ENCODE peak calls at places on chromosome 9, in ten cellular contexts. L, B, N, P, O, Y, E, Z, X and T are unnamed samples.

GRCh38 chr9:26077860-26078259 is 399.6 kb upstream of the TUSC1 start:
- DNase-seq in O (no peak), E (no peak), P (no peak), Z (no peak), X (peak; percentile 38), N (no peak), Y (no peak), L (no peak), B (no peak), T (no peak)

GRCh38 chr9:136847065-136847826 is 2.0 kb upstream of the PHPT1 start:
- DNase-seq in N (peak; percentile 71), Y (peak; percentile 41), Z (peak; percentile 73), E (no peak), O (peak; percentile 87), L (no peak), X (peak; percentile 86), B (no peak), P (peak; percentile 74), T (peak; percentile 31)

GRCh38 chr9:36721846-36722588 is 149.3 kb downstream of the MELK start:
- DNase-seq in B (no peak), Y (no peak), L (no peak), O (no peak), Z (peak; percentile 36), P (peak; percentile 25), E (no peak), N (no peak), X (no peak), T (no peak)

GRCh38 chr9:27361401-27361953 is 64.5 kb upstream of the EQTN start:
- DNase-seq in O (no peak), B (no peak), E (no peak), L (no peak), P (peak; percentile 96), Z (no peak), N (no peak), X (no peak), Y (no peak), T (no peak)

GRCh38 chr9:116020801-116021200 is 132.8 kb upstream of the PAPPA start:
- DNase-seq in Y (peak; percentile 50), L (no peak), E (no peak), Z (no peak), X (no peak), P (no peak), B (no peak), O (no peak), N (no peak), T (no peak)

GRCh38 chr9:94915476-94916450 is 189.3 kb downstream of the AOPEP start:
- DNase-seq in L (no peak), O (no peak), B (no peak), Y (no peak), E (no peak), Z (no peak), P (no peak), X (no peak), N (peak; percentile 1), T (no peak)

GRCh38 chr9:14780251-14780650 is 57.7 kb upstream of the CER1 start:
- DNase-seq in O (no peak), L (no peak), B (no peak), X (no peak), Z (no peak), P (no peak), N (no peak), E (no peak), Y (no peak), T (no peak)

GRCh38 chr9:72807765-72808445 is 144.9 kb downstream of the ALDH1A1 start:
- DNase-seq in Z (no peak), P (no peak), B (no peak), O (no peak), L (no peak), E (no peak), X (no peak), N (no peak), Y (peak; percentile 29), T (no peak)

GRCh38 chr9:472676-473075 is 258.0 kb downstream of the DOCK8 start:
- DNase-seq in N (no peak), Z (no peak), X (no peak), E (no peak), L (no peak), B (no peak), P (no peak), O (no peak), Y (peak; percentile 47), T (no peak)

GRCh38 chr9:121748727-121749546 is 97.5 kb downstream of the DAB2IP start:
- DNase-seq in N (peak; percentile 75), Y (no peak), E (no peak), O (no peak), Z (no peak), L (no peak), X (no peak), B (no peak), P (no peak), T (no peak)

GRCh38 chr9:135876936-135877335 is 30.4 kb downstream of the CAMSAP1 start:
- DNase-seq in E (no peak), P (no peak), L (no peak), Z (no peak), X (no peak), O (no peak), N (no peak), Y (no peak), B (no peak), T (no peak)

GRCh38 chr9:129415954-129416651 is 204.8 kb downstream of the C9orf50 start:
- DNase-seq in P (no peak), L (no peak), X (no peak), N (no peak), O (no peak), B (no peak), Y (no peak), E (no peak), Z (no peak), T (no peak)

GRCh38 chr9:133691659-133692363 is 46.3 kb downstream of the SARDH start:
- DNase-seq in X (no peak), O (no peak), Z (no peak), Y (peak; percentile 75), L (no peak), N (no peak), B (no peak), P (no peak), E (no peak), T (no peak)

GRCh38 chr9:91099471-91099870 is 262.2 kb downstream of the AUH start:
- DNase-seq in P (no peak), Z (no peak), E (no peak), L (no peak), Y (no peak), X (no peak), O (no peak), B (no peak), N (no peak), T (no peak)

GRCh38 chr9:15158019-15158418 is 149.0 kb downstream of the TTC39B start:
- DNase-seq in Y (peak; percentile 13), X (no peak), Z (no peak), B (no peak), E (no peak), L (no peak), O (no peak), N (no peak), P (no peak), T (no peak)

GRCh38 chr9:114276908-114277821 is 45.7 kb upstream of the ORM1 start:
- DNase-seq in X (no peak), Z (no peak), E (no peak), L (peak; percentile 73), Y (peak; percentile 86), O (peak; percentile 95), P (no peak), N (no peak), B (no peak), T (peak; percentile 8)

GRCh38 chr9:113738506-113738897 is 137.6 kb upstream of the ZNF618 start:
- DNase-seq in Z (peak; percentile 20), O (no peak), B (no peak), E (no peak), X (peak; percentile 14), L (no peak), P (no peak), N (no peak), Y (no peak), T (no peak)

GRCh38 chr9:136481558-136481957 is 1.3 kb downstream of the SEC16A start:
- DNase-seq in O (no peak), B (no peak), X (no peak), Y (peak; percentile 1), N (no peak), Z (no peak), L (no peak), E (no peak), P (no peak), T (no peak)

DNA sequence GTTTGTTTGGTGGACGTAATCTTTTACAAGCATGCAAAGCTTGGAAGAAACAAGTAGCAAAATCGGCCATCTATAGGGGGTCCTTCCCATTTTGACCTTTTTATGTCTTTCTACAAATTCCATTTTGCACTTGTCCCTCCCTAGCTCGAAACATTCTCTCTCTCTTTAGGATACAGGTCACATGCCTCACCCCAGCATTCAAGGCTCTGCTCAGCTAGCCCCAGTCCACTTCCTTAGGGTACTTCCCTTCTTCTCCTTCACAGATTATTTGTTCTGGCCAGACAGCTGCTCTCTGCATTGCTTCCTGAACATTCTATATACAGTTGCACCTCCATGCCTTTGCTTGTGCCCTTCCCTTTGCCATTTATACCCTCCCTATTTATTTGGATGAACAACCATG is 31.7 kb upstream of the TRIM14 start:
- DNase-seq in O (no peak), X (no peak), P (no peak), L (no peak), B (no peak), E (no peak), Z (no peak), N (no peak), Y (no peak), T (no peak)
- H3K36me3 ChIP-seq in O (no peaks in the 10 kb centered on the region), X (no peaks in the 10 kb centered on the region), P (peaks cover 6% of the 10 kb centered on the region), L (no peaks in the 10 kb centered on the region), B (no peaks in the 10 kb centered on the region), E (no peaks in the 10 kb centered on the region), Z (no peaks in the 10 kb centered on the region), N (no peaks in the 10 kb centered on the region), Y (no peaks in the 10 kb centered on the region), T (no peaks in the 10 kb centered on the region)

DNA sequence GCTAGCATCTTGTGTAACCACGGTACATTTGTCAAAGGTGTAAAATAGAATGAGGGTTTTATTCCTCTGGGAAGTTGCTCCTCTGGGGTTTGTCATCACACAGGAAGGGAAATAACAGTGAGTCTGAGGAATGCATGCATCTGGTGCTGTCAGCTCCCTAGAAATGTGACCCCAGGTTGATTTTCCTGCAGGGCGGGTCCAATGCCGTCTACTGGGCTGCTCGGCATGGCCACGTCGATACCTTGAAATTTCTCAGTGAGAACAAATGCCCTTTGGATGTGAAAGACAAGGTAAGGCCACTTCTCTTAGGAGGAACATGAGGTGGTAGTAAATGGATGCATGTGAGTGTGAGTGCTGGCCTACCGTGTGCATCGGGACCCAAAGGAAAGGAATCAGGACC is 78.8 kb upstream of the CTSL start:
- DNase-seq in Y (no peak), B (no peak), N (no peak), X (no peak), E (no peak), O (no peak), P (no peak), Z (no peak), L (no peak), T (no peak)
- H3K36me3 ChIP-seq in Y (no peaks in the 10 kb centered on the region), B (no peaks in the 10 kb centered on the region), N (no peaks in the 10 kb centered on the region), X (no peaks in the 10 kb centered on the region), E (no peaks in the 10 kb centered on the region), O (no peaks in the 10 kb centered on the region), P (no peaks in the 10 kb centered on the region), Z (no peaks in the 10 kb centered on the region), L (no peaks in the 10 kb centered on the region), T (no peaks in the 10 kb centered on the region)

GRCh38 chr9:93676310-93677054 is 100.1 kb downstream of the PHF2 start:
- DNase-seq in B (no peak), N (peak; percentile 3), L (no peak), Z (no peak), Y (no peak), E (no peak), X (no peak), P (no peak), O (no peak), T (no peak)
- H3K36me3 ChIP-seq in B (peaks cover 44% of the 10 kb centered on the region), N (no peaks in the 10 kb centered on the region), L (no peaks in the 10 kb centered on the region), Z (peaks cover 5% of the 10 kb centered on the region), Y (no peaks in the 10 kb centered on the region), E (peaks cover 6% of the 10 kb centered on the region), X (no peaks in the 10 kb centered on the region), P (peaks cover 11% of the 10 kb centered on the region), O (peaks cover 9% of the 10 kb centered on the region), T (no peaks in the 10 kb centered on the region)

GRCh38 chr9:21812945-21813568 is 10.6 kb downstream of the MTAP start:
- DNase-seq in E (peak; percentile 59), O (peak; percentile 77), P (peak; percentile 70), Y (peak; percentile 72), X (peak; percentile 74), Z (peak; percentile 67), L (no peak), B (peak; percentile 62), N (peak; percentile 45), T (peak; percentile 65)
- H3K36me3 ChIP-seq in E (peaks cover 20% of the 10 kb centered on the region), O (peaks cover 13% of the 10 kb centered on the region), P (peaks cover 4% of the 10 kb centered on the region), Y (peaks cover 64% of the 10 kb centered on the region), X (peaks cover 8% of the 10 kb centered on the region), Z (peaks cover 12% of the 10 kb centered on the region), L (peaks cover 1% of the 10 kb centered on the region), B (peaks cover 31% of the 10 kb centered on the region), N (no peaks in the 10 kb centered on the region), T (peaks cover 10% of the 10 kb centered on the region)